ENCODE peak calls at places on chromosomes 3 and 15, in six cellular contexts. Y, L, C, I, X and Z are unnamed samples.

GRCh38 chr3:71039332-71039731 is 544.2 kb downstream of the FOXP1 start:
- DNase-seq in C (no peak), X (no peak), I (no peak), L (no peak), Y (no peak), Z (no peak)

GRCh38 chr3:187909871-187910270 is 164.6 kb upstream of the BCL6 start:
- DNase-seq in I (no peak), X (no peak), L (no peak), Y (peak), C (peak), Z (no peak)

GRCh38 chr3:41198526-41198925 is 779 bp upstream of the CTNNB1 start:
- DNase-seq in X (peak), I (no peak), Y (no peak), L (peak), C (peak), Z (no peak)

GRCh38 chr15:92142242-92143232 is 251.1 kb upstream of the ST8SIA2 start:
- DNase-seq in X (peak), I (no peak), C (no peak), Y (no peak), L (no peak), Z (no peak)

GRCh38 chr3:190495796-190496195 is 18.1 kb upstream of the IL1RAP start:
- DNase-seq in X (no peak), L (no peak), I (no peak), C (peak), Y (no peak), Z (no peak)

GRCh38 chr15:52789601-52790165 is 453 bp downstream of the ONECUT1 start:
- DNase-seq in X (no peak), C (peak), Y (no peak), I (peak), L (no peak), Z (peak)

GRCh38 chr3:106215047-106215446 is 346.2 kb upstream of the CBLB start:
- DNase-seq in X (no peak), C (peak), Y (no peak), I (peak), L (no peak), Z (no peak)

GRCh38 chr3:47399016-47399415 is 18.2 kb downstream of the PTPN23 start:
- DNase-seq in C (no peak), X (no peak), I (no peak), Y (no peak), L (no peak), Z (no peak)

GRCh38 chr3:99637381-99638111 is 848 bp upstream of the COL8A1 start:
- DNase-seq in Y (peak), X (no peak), C (peak), I (no peak), L (peak), Z (no peak)

GRCh38 chr3:194777729-194778128 is 92.0 kb downstream of the FAM43A start:
- DNase-seq in L (no peak), C (no peak), Y (no peak), X (no peak), I (no peak), Z (no peak)

GRCh38 chr15:51793521-51793920 is 35.9 kb upstream of the TMOD3 start:
- DNase-seq in L (peak), X (peak), C (no peak), I (no peak), Y (no peak), Z (no peak)

GRCh38 chr3:48662753-48663488 is at the start of gene CELSR3:
- DNase-seq in C (peak), I (no peak), X (peak), Y (peak), L (peak), Z (no peak)

GRCh38 chr3:177150970-177151627 is 46.2 kb downstream of the TBL1XR1 start:
- DNase-seq in L (no peak), C (peak), X (no peak), I (no peak), Y (peak), Z (peak)

GRCh38 chr15:99546436-99547100 is 19.2 kb upstream of the MEF2A start:
- DNase-seq in C (no peak), X (no peak), Y (no peak), I (no peak), L (no peak), Z (no peak)

GRCh38 chr3:192409838-192410683 is 317.3 kb downstream of the FGF12 start:
- DNase-seq in I (no peak), Y (no peak), X (no peak), L (no peak), C (peak), Z (no peak)

GRCh38 chr15:33226559-33227181 is 32.2 kb upstream of the FMN1 start:
- DNase-seq in L (peak), I (peak), X (peak), Y (peak), C (peak), Z (peak)

GRCh38 chr3:71694358-71694999 is 30.7 kb downstream of the EIF4E3 start:
- DNase-seq in X (no peak), C (peak), L (no peak), I (no peak), Y (peak), Z (no peak)

GRCh38 chr3:45644063-45644462 is 45.1 kb upstream of the SACM1L start:
- DNase-seq in I (no peak), C (peak), L (no peak), Y (peak), X (no peak), Z (no peak)

GRCh38 chr3:105527949-105528348 is 161.2 kb downstream of the ALCAM start:
- DNase-seq in Y (no peak), X (no peak), I (no peak), L (no peak), C (peak), Z (no peak)

GRCh38 chr3:151203053-151203420 is at the start of gene GPR171:
- DNase-seq in X (no peak), Y (no peak), C (no peak), L (no peak), I (peak), Z (peak)

GRCh38 chr3:185717627-185718330 is 107.1 kb downstream of the IGF2BP2 start:
- DNase-seq in L (no peak), C (no peak), Y (no peak), I (no peak), X (no peak), Z (no peak)

GRCh38 chr3:128395500-128396125 is 71.1 kb downstream of the DNAJB8 start:
- DNase-seq in C (peak), Y (peak), X (peak), I (no peak), L (peak), Z (no peak)

GRCh38 chr15:73403171-73403570 is 34.4 kb upstream of the HCN4 start:
- DNase-seq in Y (peak), X (no peak), I (no peak), C (peak), L (no peak), Z (no peak)

GRCh38 chr15:85976986-85977385 is 102.7 kb upstream of the AGBL1 start:
- DNase-seq in I (no peak), X (no peak), C (peak), L (no peak), Y (no peak), Z (no peak)

GRCh38 chr3:122014741-122015140 is 7.3 kb downstream of the ILDR1 start:
- DNase-seq in C (no peak), L (no peak), Y (no peak), I (no peak), X (no peak), Z (no peak)

GRCh38 chr3:94272030-94272429 is 209.2 kb downstream of the NSUN3 start:
- DNase-seq in Y (no peak), I (no peak), L (no peak), C (no peak), X (no peak), Z (no peak)

GRCh38 chr15:51121631-51122225 is 27.0 kb upstream of the TNFAIP8L3 start:
- DNase-seq in Y (no peak), I (no peak), X (no peak), C (no peak), L (no peak), Z (no peak)

GRCh38 chr3:13385373-13385965 is 34.7 kb downstream of the NUP210 start:
- DNase-seq in Y (no peak), L (no peak), C (no peak), X (no peak), I (no peak), Z (no peak)

GRCh38 chr3:14947105-14947885 is at the start of gene NR2C2:
- DNase-seq in C (peak), Y (peak), L (peak), I (peak), X (peak), Z (peak)

GRCh38 chr3:15206662-15207576 is 873 bp downstream of the CAPN7 start:
- DNase-seq in I (peak), Y (no peak), L (peak), C (peak), X (no peak), Z (no peak)